ENCODE peak calls at places on chromosome 15, in eight cellular contexts. L, J, N, B, X, O, Y and R are unnamed samples.

GRCh38 chr15:65791335-65792129 is 561 bp downstream of the DENND4A start:
- DNase-seq in L (no peak), Y (no peak), O (peak; percentile 67), N (peak; percentile 89), X (no peak), J (peak; percentile 70), B (peak; percentile 27), R (peak; percentile 87)

GRCh38 chr15:89998141-89998661 is 2.9 kb upstream of the ZNF710 start:
- DNase-seq in Y (peak; percentile 80), B (peak; percentile 88), L (no peak), N (no peak), X (no peak), J (no peak), O (no peak), R (peak; percentile 38)

GRCh38 chr15:42319206-42319605 is 40.1 kb upstream of the CAPN3 start:
- DNase-seq in J (no peak), B (no peak), X (no peak), O (no peak), N (no peak), L (no peak), Y (no peak), R (no peak)

GRCh38 chr15:83299462-83299861 is 15.0 kb upstream of the BNC1 start:
- DNase-seq in B (no peak), N (no peak), L (no peak), X (no peak), J (no peak), Y (no peak), O (no peak), R (no peak)

GRCh38 chr15:35047528-35047927 is 37.6 kb downstream of the NANOGP8 start:
- DNase-seq in J (no peak), Y (no peak), O (no peak), B (no peak), N (no peak), X (no peak), L (no peak), R (no peak)

GRCh38 chr15:68578960-68579935 is at the start of gene CORO2B:
- DNase-seq in X (no peak), N (no peak), L (no peak), B (peak; percentile 36), J (peak; percentile 34), O (peak; percentile 61), Y (peak; percentile 19), R (peak; percentile 60)

GRCh38 chr15:83078712-83079111 is 11.7 kb upstream of the BTBD1 start:
- DNase-seq in N (no peak), O (no peak), J (no peak), L (no peak), X (no peak), B (no peak), Y (no peak), R (no peak)

GRCh38 chr15:76433798-76434400 is 97.3 kb downstream of the ISL2 start:
- DNase-seq in O (no peak), L (no peak), J (no peak), B (peak; percentile 10), X (no peak), N (no peak), Y (peak; percentile 28), R (no peak)

GRCh38 chr15:87268675-87269074 is 987.9 kb downstream of the NTRK3 start:
- DNase-seq in N (no peak), L (no peak), O (no peak), Y (peak; percentile 19), J (no peak), X (no peak), B (no peak), R (no peak)

GRCh38 chr15:42140383-42141070 is 15.9 kb downstream of the PLA2G4F start:
- DNase-seq in B (no peak), X (peak; percentile 3), Y (no peak), L (peak; percentile 74), N (no peak), J (no peak), O (no peak), R (no peak)